ENCODE peak calls at places on chromosomes 7 and 10, in six cellular contexts. X is IMR-90, T is neuronal stem cell, J is H9, E is mesenchymal stem cell, K is H1. G is an unnamed sample.

GRCh38 chr7:94008537-94008936 is 4.4 kb upstream of the BET1 start:
- DNase-seq in X (peak; percentile 28), T (no peak), J (no peak), E (peak; percentile 18), K (no peak), G (no peak)

GRCh38 chr10:121414366-121414765 is 183.9 kb downstream of the FGFR2 start:
- DNase-seq in X (no peak), T (no peak), J (no peak), E (no peak), K (no peak), G (no peak)

GRCh38 chr7:15561840-15562239 is at the start of gene AGMO:
- DNase-seq in X (no peak), T (peak; percentile 6), J (no peak), E (no peak), K (no peak), G (no peak)

GRCh38 chr7:119943932-119944600 is 328.9 kb upstream of the KCND2 start:
- DNase-seq in X (no peak), T (no peak), J (no peak), E (no peak), K (no peak), G (no peak)

GRCh38 chr10:133100706-133101463 is 13.2 kb downstream of the ADGRA1 start:
- DNase-seq in X (no peak), T (peak; percentile 89), J (peak; percentile 99), E (no peak), K (peak; percentile 94), G (no peak)

GRCh38 chr10:35612385-35613106 is 7.4 kb downstream of the GJD4 start:
- DNase-seq in X (no peak), T (no peak), J (no peak), E (no peak), K (no peak), G (no peak)

GRCh38 chr7:47988496-47989386 is 9.3 kb upstream of the HUS1 start:
- DNase-seq in X (peak; percentile 5), T (no peak), J (peak; percentile 35), E (peak; percentile 20), K (no peak), G (peak; percentile 94)

GRCh38 chr7:523436-524336 is 4.0 kb upstream of the PDGFA start:
- DNase-seq in X (no peak), T (no peak), J (no peak), E (no peak), K (no peak), G (no peak)

GRCh38 chr10:130108934-130109604 is 1.6 kb downstream of the C10orf143 start:
- DNase-seq in X (no peak), T (no peak), J (no peak), E (no peak), K (no peak), G (no peak)

GRCh38 chr7:51224811-51225581 is 91.6 kb downstream of the COBL start:
- DNase-seq in X (no peak), T (no peak), J (peak; percentile 67), E (no peak), K (peak; percentile 50), G (peak; percentile 33)

GRCh38 chr7:1537631-1538412 is 7.3 kb downstream of the MAFK start:
- DNase-seq in X (peak; percentile 97), T (peak; percentile 82), J (no peak), E (peak; percentile 95), K (peak; percentile 61), G (peak; percentile 100)

GRCh38 chr7:123643495-123644428 is 11.9 kb upstream of the LMOD2 start:
- DNase-seq in X (peak; percentile 70), T (peak; percentile 61), J (peak; percentile 74), E (peak; percentile 75), K (peak; percentile 57), G (peak; percentile 2)

GRCh38 chr7:75658802-75659201 is 79.9 kb downstream of the HIP1 start:
- DNase-seq in X (no peak), T (no peak), J (no peak), E (no peak), K (no peak), G (peak; percentile 33)

GRCh38 chr7:110944966-110945644 is 145.8 kb upstream of the LRRN3 start:
- DNase-seq in X (no peak), T (no peak), J (no peak), E (no peak), K (no peak), G (no peak)
- H3K18ac ChIP-seq in X (peak overlapping the region; percentile 5), T (no peak overlapping the region), J (peak overlapping the region; percentile 34), E (no peak overlapping the region), K (no peak overlapping the region), G (no peak overlapping the region)

DNA sequence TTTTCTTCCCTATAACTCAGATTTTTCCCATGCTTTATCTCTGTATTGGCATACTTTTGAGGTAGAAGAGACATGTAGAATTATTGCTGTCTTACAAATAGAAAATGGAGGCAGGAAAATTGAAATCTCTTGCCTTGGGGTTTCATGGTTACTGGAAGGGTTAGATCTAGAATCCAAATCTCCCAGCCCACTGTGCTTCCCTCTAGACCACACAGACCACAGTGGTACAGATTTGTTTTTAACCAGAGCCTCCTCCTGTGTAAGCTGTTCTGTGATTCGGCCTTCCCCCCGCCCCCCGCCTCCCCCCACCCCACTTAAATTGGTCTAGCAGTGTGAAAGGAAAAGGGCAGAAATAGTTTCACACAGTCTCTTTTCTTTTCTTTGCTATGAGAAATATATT is 368.9 kb upstream of the BMPER start:
- DNase-seq in X (no peak), T (no peak), J (no peak), E (no peak), K (no peak), G (no peak)
- H4K91ac ChIP-seq in X (no peak overlapping the region), T (no peak overlapping the region), J (no peak overlapping the region), E (no peak overlapping the region), K (no peak overlapping the region), G (no peak overlapping the region)

DNA sequence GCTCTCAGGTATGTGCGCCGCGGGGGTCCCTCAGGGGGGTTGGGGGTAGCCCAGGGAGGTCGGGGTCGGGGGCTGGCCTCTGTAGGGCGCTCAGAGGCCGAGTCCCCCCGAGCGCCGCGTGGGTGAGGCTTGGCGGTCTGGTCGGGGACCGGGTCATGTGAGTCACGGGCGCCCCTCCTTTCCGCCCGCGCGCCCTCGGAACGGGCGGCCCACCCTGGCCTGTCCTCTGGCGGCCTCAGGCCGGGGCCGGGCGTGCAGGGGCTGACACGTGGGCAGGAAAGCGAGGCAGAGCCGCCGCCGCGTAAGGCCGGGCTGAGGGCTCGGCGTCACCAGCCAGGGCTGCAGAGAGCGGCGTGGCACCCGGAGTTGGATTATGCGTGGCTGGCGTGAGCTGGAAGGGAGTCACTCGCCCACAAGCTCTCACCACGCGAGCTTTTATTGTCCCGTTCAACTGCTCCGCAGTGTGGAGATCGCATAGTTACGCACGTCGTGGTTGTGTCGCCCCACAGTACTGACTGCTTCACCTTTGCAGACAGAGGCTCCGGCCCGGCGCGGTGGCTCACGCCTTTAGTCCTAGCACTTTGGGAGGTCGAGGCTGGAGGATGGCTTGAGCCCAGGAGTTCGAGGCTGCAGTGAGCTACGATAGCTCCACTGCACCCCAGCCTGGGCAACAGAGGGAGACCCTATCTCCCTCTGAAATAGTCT is 387 bp downstream of the SHLD2 start:
- DNase-seq in X (peak; percentile 80), T (peak; percentile 70), J (peak; percentile 70), E (peak; percentile 93), K (peak; percentile 77), G (peak; percentile 85)
- H2BK5ac ChIP-seq in X (peak overlapping the region; percentile 74), T (no peak overlapping the region), J (no peak overlapping the region), E (peak overlapping the region; percentile 96), K (peak overlapping the region; percentile 79), G (peak overlapping the region; percentile 91)

DNA sequence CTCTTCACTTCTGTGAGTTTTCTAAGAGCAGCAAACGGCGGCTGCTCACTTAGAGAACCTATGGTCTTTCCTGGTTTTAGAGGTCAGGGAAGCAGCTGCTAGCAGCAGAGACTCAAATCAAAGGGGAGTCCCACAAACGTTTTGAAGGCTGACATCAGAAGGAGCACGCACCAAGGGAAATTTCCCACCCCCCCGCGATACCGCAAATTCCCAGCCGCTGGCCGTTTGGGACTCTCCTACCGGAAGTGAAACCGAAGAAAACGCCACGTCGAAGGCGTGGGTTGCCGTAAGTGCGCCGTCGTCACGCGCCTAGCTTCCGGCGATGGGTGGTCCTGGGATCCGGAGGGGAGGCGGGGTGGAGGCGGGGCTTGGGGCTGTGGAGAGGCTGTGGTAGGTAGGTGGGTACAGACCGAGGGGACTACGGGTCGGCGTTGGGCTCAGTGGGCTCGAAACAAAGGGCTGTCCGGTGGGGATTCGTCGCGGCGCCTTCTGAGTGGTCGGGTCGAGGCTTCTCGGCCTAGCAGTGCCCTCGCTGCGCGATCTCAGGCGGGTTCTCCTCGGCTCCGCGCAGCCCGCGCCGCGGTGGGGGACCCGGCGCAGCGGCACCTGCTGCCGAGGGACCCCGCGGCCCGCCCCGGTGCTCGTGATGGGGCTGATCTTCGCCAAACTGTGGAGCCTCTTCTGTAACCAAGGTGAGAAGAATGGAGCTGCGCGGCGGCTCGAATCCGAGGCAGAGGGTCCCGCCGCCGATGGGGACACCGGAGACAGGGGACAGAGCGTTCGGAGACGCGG is at the start of gene ARL5B:
- DNase-seq in X (peak; percentile 99), T (peak; percentile 92), J (peak; percentile 98), E (peak; percentile 99), K (peak; percentile 91), G (peak; percentile 100)
- H3K18ac ChIP-seq in X (peak within 1 kb of the TSS; percentile 74), T (peak within 1 kb of the TSS; percentile 99), J (peak within 1 kb of the TSS; percentile 87), E (peak within 1 kb of the TSS; percentile 88), K (peak within 1 kb of the TSS; percentile 86), G (peak within 1 kb of the TSS; percentile 98)

GRCh38 chr10:3106908-3107425 is 39.6 kb downstream of the PFKP start:
- DNase-seq in X (no peak), T (no peak), J (no peak), E (no peak), K (no peak), G (no peak)
- H4K91ac ChIP-seq in X (peak overlapping the region; percentile 89), T (no peak overlapping the region), J (no peak overlapping the region), E (no peak overlapping the region), K (no peak overlapping the region), G (no peak overlapping the region)

GRCh38 chr10:93224005-93224779 is 150.5 kb downstream of the CYP26A1 start:
- DNase-seq in X (no peak), T (no peak), J (no peak), E (no peak), K (no peak), G (no peak)

GRCh38 chr10:93222876-93223275 is 149.2 kb downstream of the CYP26A1 start:
- DNase-seq in X (no peak), T (no peak), J (no peak), E (no peak), K (no peak), G (no peak)

GRCh38 chr10:93222211-93222754 is 148.6 kb downstream of the CYP26A1 start:
- DNase-seq in X (no peak), T (no peak), J (no peak), E (peak; percentile 16), K (no peak), G (no peak)

GRCh38 chr10:93221521-93221920 is 147.8 kb downstream of the CYP26A1 start:
- DNase-seq in X (no peak), T (no peak), J (no peak), E (no peak), K (no peak), G (no peak)

GRCh38 chr10:93223336-93223735 is 149.6 kb downstream of the CYP26A1 start:
- DNase-seq in X (no peak), T (no peak), J (no peak), E (no peak), K (no peak), G (no peak)
- H2BK5ac ChIP-seq in X (no peak overlapping the region), T (no peak overlapping the region), J (no peak overlapping the region), E (no peak overlapping the region), K (no peak overlapping the region), G (no peak overlapping the region)